ENCODE peak calls at places on chromosomes 5 and 9, in eight cellular contexts. V is midbrain; A is lung; M is left ventricle myocardium inferior; P is activated CD4-positive, alpha-beta memory T cell treated with anti-CD3 and anti-CD28 coated beads, Interleukin-2, amount 10 ng/mL, durations not matched to agents 7 days and 5 days; G is stimulated activated CD8-positive, alpha-beta memory T cell treated with anti-CD3 and anti-CD28 coated beads, Interleukin-4, amount 100 ng/mL, for 24 hours; D is T-helper 9 cell; N is NCI-H2081. S is an unnamed sample.

GRCh38 chr9:97366476-97366875 is 45.4 kb upstream of the TDRD7 start:
- DNase-seq in D (no peak), N (no peak), M (no peak), G (no peak), P (no peak), V (no peak), A (no peak), S (no peak)

GRCh38 chr5:8081179-8081578 is 212.2 kb downstream of the MTRR start:
- DNase-seq in V (no peak), N (peak), D (no peak), G (no peak), A (no peak), M (no peak), P (no peak), S (no peak)

GRCh38 chr9:125147401-125147951 is 4.1 kb upstream of the SCAI start:
- DNase-seq in G (no peak), D (no peak), M (no peak), V (no peak), N (no peak), P (no peak), A (no peak), S (no peak)

GRCh38 chr9:133735415-133735775 is 2.8 kb downstream of the SARDH start:
- DNase-seq in P (no peak), A (no peak), M (no peak), D (no peak), G (no peak), V (no peak), N (no peak), S (no peak)

GRCh38 chr5:136424835-136425694 is 59.7 kb upstream of the TRPC7 start:
- DNase-seq in N (peak), V (peak), D (peak), G (peak), A (peak), M (peak), P (peak), S (peak)

GRCh38 chr5:153445875-153446567 is 44.4 kb upstream of the GRIA1 start:
- DNase-seq in V (no peak), D (no peak), P (no peak), N (peak), A (peak), G (no peak), M (no peak), S (peak)

GRCh38 chr5:108104448-108104847 is 277.4 kb downstream of the FBXL17 start:
- DNase-seq in P (no peak), N (no peak), A (no peak), V (no peak), D (no peak), M (no peak), G (no peak), S (no peak)

GRCh38 chr9:126398403-126399058 is 71.9 kb downstream of the MVB12B start:
- DNase-seq in G (peak), V (peak), D (peak), N (peak), M (peak), A (peak), P (peak), S (peak)

GRCh38 chr9:116842658-116843057 is 155.6 kb downstream of the TRIM32 start:
- DNase-seq in M (no peak), A (no peak), V (no peak), P (no peak), N (no peak), D (no peak), G (no peak), S (no peak)

GRCh38 chr5:168946363-168946762 is 354.6 kb downstream of the SLIT3 start:
- DNase-seq in D (no peak), A (no peak), P (no peak), N (no peak), V (no peak), M (no peak), G (no peak), S (no peak)

GRCh38 chr9:130352081-130352480 is 86.5 kb downstream of the HMCN2 start:
- DNase-seq in V (no peak), M (no peak), A (no peak), P (no peak), G (no peak), D (no peak), N (no peak), S (no peak)

GRCh38 chr5:14397717-14398116 is 183.9 kb upstream of the OTULINL start:
- DNase-seq in G (no peak), N (no peak), D (no peak), M (no peak), A (no peak), P (no peak), V (no peak), S (no peak)

GRCh38 chr9:78261403-78262001 is 25.6 kb downstream of the CEP78 start:
- DNase-seq in G (no peak), A (no peak), V (peak), D (no peak), P (no peak), M (no peak), N (peak), S (peak)

GRCh38 chr5:102855684-102856373 is 100.7 kb downstream of the PAM start:
- DNase-seq in G (no peak), N (no peak), P (no peak), D (no peak), A (no peak), M (no peak), V (no peak), S (no peak)

GRCh38 chr5:107682533-107682932 is 11.8 kb upstream of the EFNA5 start:
- DNase-seq in M (no peak), G (no peak), P (no peak), N (no peak), A (no peak), D (no peak), V (no peak), S (no peak)

GRCh38 chr5:53942724-53943123 is 367.6 kb downstream of the ARL15 start:
- DNase-seq in N (no peak), V (no peak), M (no peak), G (no peak), D (no peak), A (no peak), P (no peak), S (no peak)

GRCh38 chr5:130488252-130488651 is 584.0 kb downstream of the CHSY3 start:
- DNase-seq in A (no peak), V (no peak), M (no peak), G (no peak), D (no peak), P (no peak), N (no peak), S (no peak)

GRCh38 chr9:135851748-135852147 is 55.6 kb downstream of the CAMSAP1 start:
- DNase-seq in G (no peak), V (no peak), P (no peak), N (no peak), A (no peak), M (no peak), D (no peak), S (no peak)

GRCh38 chr5:152532714-152533113 is 127.6 kb upstream of the NMUR2 start:
- DNase-seq in G (no peak), D (no peak), M (no peak), V (peak), P (no peak), N (peak), A (no peak), S (peak)

GRCh38 chr5:131495536-131496399 is 139.3 kb downstream of the RAPGEF6 start:
- DNase-seq in P (no peak), M (no peak), A (no peak), G (no peak), D (no peak), V (no peak), N (no peak), S (no peak)

GRCh38 chr9:114071197-114071795 is 6.8 kb downstream of the AMBP start:
- DNase-seq in A (no peak), V (no peak), M (no peak), N (no peak), P (no peak), G (no peak), D (no peak), S (no peak)

GRCh38 chr9:13427587-13427986 is 148.1 kb upstream of the MPDZ start:
- DNase-seq in D (no peak), V (peak), P (no peak), N (peak), M (no peak), A (no peak), G (no peak), S (peak)

GRCh38 chr5:88689662-88690351 is 193.2 kb downstream of the MEF2C start:
- DNase-seq in P (no peak), N (no peak), V (no peak), G (no peak), D (no peak), M (no peak), A (no peak), S (no peak)

GRCh38 chr9:135397142-135397541 is 82.4 kb upstream of the PPP1R26 start:
- DNase-seq in N (no peak), G (no peak), P (no peak), D (no peak), M (no peak), V (no peak), A (no peak), S (no peak)

GRCh38 chr5:132767150-132767549 is 9.9 kb downstream of the SEPTIN8 start:
- DNase-seq in A (no peak), P (no peak), D (no peak), G (no peak), M (no peak), V (peak), N (no peak), S (no peak)

GRCh38 chr5:135386096-135386495 is 12.9 kb downstream of the MACROH2A1 start:
- DNase-seq in P (no peak), N (no peak), A (no peak), V (no peak), M (no peak), D (no peak), G (no peak), S (no peak)

GRCh38 chr5:133075572-133076536 is 24.0 kb downstream of the HSPA4 start:
- DNase-seq in G (no peak), V (no peak), P (no peak), N (no peak), A (no peak), D (no peak), M (no peak), S (no peak)

GRCh38 chr9:96135071-96135825 is 166.7 kb downstream of the HSD17B3 start:
- DNase-seq in G (no peak), P (no peak), A (no peak), M (no peak), N (peak), V (no peak), D (no peak), S (no peak)

GRCh38 chr5:95709967-95710650 is 21.0 kb upstream of the RHOBTB3 start:
- DNase-seq in N (no peak), A (no peak), P (no peak), M (peak), D (no peak), V (peak), G (no peak), S (no peak)

GRCh38 chr5:152676177-152676576 is 271.1 kb upstream of the NMUR2 start:
- DNase-seq in G (no peak), M (no peak), A (no peak), V (no peak), P (no peak), N (peak), D (no peak), S (no peak)

GRCh38 chr9:112761912-112762651 is 11.5 kb downstream of the SNX30 start:
- DNase-seq in M (no peak), V (no peak), N (no peak), A (no peak), P (no peak), G (no peak), D (no peak), S (no peak)

GRCh38 chr9:82604947-82605656 is 457.8 kb downstream of the RASEF start:
- DNase-seq in N (no peak), P (no peak), G (no peak), D (no peak), V (no peak), A (no peak), M (no peak), S (no peak)

GRCh38 chr9:75238311-75238976 is 150.1 kb downstream of the OSTF1 start:
- DNase-seq in M (no peak), A (peak), V (peak), P (peak), D (peak), N (no peak), G (no peak), S (peak)

S was measured in NCI-H1092.